ENCODE peak calls at places on chromosomes 11 and 22, in four cellular contexts. U is endothelial cell of umbilical vein, F is HCT116, A is GM12892. E is an unnamed sample.

GRCh38 chr11:129223701-129224149 is 31.6 kb upstream of the ARHGAP32 start:
- DNase-seq in U (no peak), F (no peak), A (no peak), E (no peak)

GRCh38 chr11:35180311-35181233 is 41.6 kb downstream of the CD44 start:
- DNase-seq in U (no peak), F (no peak), A (no peak), E (no peak)

GRCh38 chr11:8032122-8032521 is 45.0 kb downstream of the EIF3F start:
- DNase-seq in U (no peak), F (no peak), A (no peak), E (no peak)

GRCh38 chr22:46533434-46533833 is 4.0 kb downstream of the CELSR1 start:
- DNase-seq in U (no peak), F (no peak), A (no peak), E (no peak)

GRCh38 chr11:2296913-2297622 is 4.7 kb downstream of the C11orf21 start:
- DNase-seq in U (no peak), F (no peak), A (no peak), E (no peak)

GRCh38 chr22:38271927-38272372 is 860 bp downstream of the TMEM184B start:
- DNase-seq in U (no peak), F (no peak), A (no peak), E (no peak)

GRCh38 chr11:68312117-68312779 is at the start of gene LRP5:
- DNase-seq in U (no peak), F (no peak), A (peak; percentile 70), E (peak; percentile 75)

GRCh38 chr11:67983916-67984315 is 20.0 kb downstream of the UNC93B1 start:
- DNase-seq in U (no peak), F (no peak), A (no peak), E (no peak)

GRCh38 chr22:39956932-39957664 is 3.1 kb upstream of the TMA7B start:
- DNase-seq in U (no peak), F (no peak), A (no peak), E (peak; percentile 24)

GRCh38 chr11:132456735-132457328 is 1075.5 kb downstream of the OPCML start:
- DNase-seq in U (no peak), F (no peak), A (no peak), E (no peak)

GRCh38 chr11:4085575-4085974 is 9.0 kb upstream of the RRM1 start:
- DNase-seq in U (no peak), F (no peak), A (no peak), E (no peak)

GRCh38 chr11:102410382-102410784 is 42.2 kb downstream of the TMEM123 start:
- DNase-seq in U (no peak), F (no peak), A (no peak), E (no peak)

GRCh38 chr11:109641549-109641948 is 219.6 kb downstream of the C11orf87 start:
- DNase-seq in U (no peak), F (no peak), A (no peak), E (no peak)

GRCh38 chr22:37996515-37997246 is 12.3 kb upstream of the SOX10 start:
- DNase-seq in U (no peak), F (no peak), A (no peak), E (no peak)

GRCh38 chr11:35639591-35640179 is 21.4 kb downstream of the FJX1 start:
- DNase-seq in U (no peak), F (no peak), A (no peak), E (no peak)

GRCh38 chr11:44693654-44694119 is 33.1 kb upstream of the TSPAN18 start:
- DNase-seq in U (no peak), F (no peak), A (no peak), E (no peak)

GRCh38 chr11:3738241-3738640 is 59.1 kb downstream of the NUP98 start:
- DNase-seq in U (no peak), F (no peak), A (no peak), E (no peak)

GRCh38 chr11:43419460-43419859 is 60.7 kb downstream of the TTC17 start:
- DNase-seq in U (peak; percentile 59), F (peak; percentile 2), A (no peak), E (no peak)

GRCh38 chr11:118896472-118896913 is 12.8 kb downstream of the CXCR5 start:
- DNase-seq in U (no peak), F (no peak), A (no peak), E (no peak)

GRCh38 chr22:37169947-37170688 is 17.9 kb downstream of the C1QTNF6 start:
- DNase-seq in U (no peak), F (no peak), A (no peak), E (no peak)

GRCh38 chr22:33875316-33875715 is 45.0 kb downstream of the LARGE1 start:
- DNase-seq in U (no peak), F (no peak), A (no peak), E (no peak)

GRCh38 chr22:37206118-37206840 is 6.0 kb downstream of the SSTR3 start:
- DNase-seq in U (no peak), F (no peak), A (no peak), E (no peak)

GRCh38 chr11:107853070-107853469 is 5.5 kb downstream of the SLC35F2 start:
- DNase-seq in U (no peak), F (no peak), A (no peak), E (no peak)

GRCh38 chr22:32583074-32583677 is 108.6 kb downstream of the FBXO7 start:
- DNase-seq in U (no peak), F (no peak), A (no peak), E (no peak)

GRCh38 chr22:37370306-37370979 is 56.8 kb downstream of the ELFN2 start:
- DNase-seq in U (no peak), F (no peak), A (no peak), E (no peak)

GRCh38 chr22:30947163-30947820 is 21.3 kb downstream of the MORC2 start:
- DNase-seq in U (peak; percentile 12), F (no peak), A (no peak), E (no peak)

GRCh38 chr11:116078101-116078561 is 573.9 kb upstream of the CADM1 start:
- DNase-seq in U (no peak), F (no peak), A (no peak), E (no peak)

GRCh38 chr11:97687106-97687505 is 1297.3 kb downstream of the JRKL start:
- DNase-seq in U (no peak), F (no peak), A (no peak), E (no peak)

GRCh38 chr11:2929511-2929879 is 275 bp upstream of the PHLDA2 start:
- DNase-seq in U (peak; percentile 68), F (peak; percentile 52), A (no peak), E (no peak)

GRCh38 chr22:43008509-43008908 is 6.4 kb downstream of the PACSIN2 start:
- DNase-seq in U (no peak), F (no peak), A (no peak), E (no peak)

GRCh38 chr11:58719406-58720117 is 12.2 kb downstream of the GLYAT start:
- DNase-seq in U (no peak), F (no peak), A (no peak), E (no peak)
- TF ChIP-seq POLR2AphosphoS5 in U (no peak), F (no peak), A (no peak), E (no peak)

GRCh38 chr11:77636738-77637344 is 753 bp downstream of the CLNS1A start:
- DNase-seq in U (peak; percentile 13), F (no peak), A (no peak), E (peak; percentile 16)

GRCh38 chr11:77634724-77635123 is 2.9 kb downstream of the CLNS1A start:
- DNase-seq in U (no peak), F (no peak), A (no peak), E (no peak)

GRCh38 chr11:77642228-77642627 is 4.6 kb upstream of the CLNS1A start:
- DNase-seq in U (no peak), F (no peak), A (no peak), E (no peak)

GRCh38 chr11:77633856-77634425 is 3.7 kb downstream of the CLNS1A start:
- DNase-seq in U (no peak), F (no peak), A (no peak), E (no peak)

GRCh38 chr11:77637345-77638165 is at the start of gene CLNS1A:
- DNase-seq in U (peak; percentile 90), F (peak; percentile 82), A (peak; percentile 59), E (peak; percentile 66)
- TF ChIP-seq POLR2A in U (peak; percentile 90), F (peak; percentile 82), A (peak; percentile 91), E (peak; percentile 91)

GRCh38 chr11:65436412-65437032 is 13.9 kb downstream of the NEAT1 start:
- DNase-seq in U (peak; percentile 37), F (no peak), A (no peak), E (no peak)

GRCh38 chr11:65434667-65435179 is 12.1 kb downstream of the NEAT1 start:
- DNase-seq in U (peak; percentile 20), F (no peak), A (no peak), E (no peak)

GRCh38 chr11:65435330-65435931 is 12.8 kb downstream of the NEAT1 start:
- DNase-seq in U (no peak), F (no peak), A (no peak), E (no peak)

GRCh38 chr11:65437436-65438227 is 15.0 kb downstream of the NEAT1 start:
- DNase-seq in U (peak; percentile 38), F (no peak), A (no peak), E (no peak)

GRCh38 chr11:65435981-65436411 is 13.4 kb downstream of the NEAT1 start:
- DNase-seq in U (peak; percentile 25), F (no peak), A (no peak), E (no peak)
- TF ChIP-seq POLR2AphosphoS5 in U (no peak), F (peak; percentile 11), A (peak; percentile 36), E (no peak)

GRCh38 chr11:32830413-32830738 is 649 bp downstream of the PRRG4 start:
- DNase-seq in U (no peak), F (no peak), A (peak; percentile 6), E (no peak)

GRCh38 chr11:32827276-32827675 is 2.5 kb upstream of the PRRG4 start:
- DNase-seq in U (no peak), F (no peak), A (no peak), E (no peak)

GRCh38 chr11:32829680-32830412 is at the start of gene PRRG4:
- DNase-seq in U (no peak), F (no peak), A (peak; percentile 64), E (peak; percentile 62)

GRCh38 chr11:32830796-32831195 is 1.1 kb downstream of the PRRG4 start:
- DNase-seq in U (no peak), F (no peak), A (no peak), E (no peak)

GRCh38 chr11:32829157-32829679 is 509 bp upstream of the PRRG4 start:
- DNase-seq in U (peak; percentile 31), F (no peak), A (no peak), E (no peak)
- TF ChIP-seq POLR2A in U (no peak), F (peak; percentile 35), A (no peak), E (peak; percentile 63)

GRCh38 chr11:113119074-113119473 is 157.9 kb downstream of the NCAM1 start:
- DNase-seq in U (no peak), F (no peak), A (no peak), E (no peak)
- TF ChIP-seq POLR2AphosphoS5 in U (no peak), F (no peak), A (no peak), E (no peak)

GRCh38 chr11:64271339-64272132 is 12.9 kb downstream of the BAD start:
- DNase-seq in U (peak; percentile 97), F (no peak), A (peak; percentile 74), E (peak; percentile 71)
- TF ChIP-seq POLR2A in U (peak; percentile 72), F (no peak), A (peak; percentile 83), E (peak; percentile 90)

DNA sequence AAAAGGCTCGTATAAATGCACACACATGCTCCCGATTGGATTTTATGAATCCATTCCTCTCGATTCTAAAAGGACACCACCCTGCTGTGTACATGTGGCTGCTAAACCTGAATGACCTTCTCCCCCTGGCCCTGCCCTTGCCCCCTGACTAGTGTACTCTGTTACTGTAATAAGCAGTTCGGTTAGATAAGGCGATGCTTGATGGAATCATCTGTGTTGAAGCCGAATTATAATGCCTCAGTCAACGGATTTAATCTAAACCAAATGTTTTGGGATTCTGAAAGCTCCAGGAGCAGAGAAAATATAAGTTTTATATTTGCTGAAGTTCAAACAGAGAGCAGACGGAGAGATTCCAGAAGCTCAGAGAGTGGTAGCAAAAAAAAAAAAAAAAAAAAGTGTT is 275.4 kb upstream of the MPPED2 start:
- DNase-seq in U (no peak), F (no peak), A (no peak), E (no peak)
- TF ChIP-seq POLR2AphosphoS5 in U (no peak), F (no peak), A (no peak), E (no peak)